ENCODE peak calls at places on chromosomes 5 and 9, in seven cellular contexts. G is PC-3; U is NCI-H1105 treated with DMSO at 0.1 percent for 48 hours; C is MV-4-11; V is activated CD4-positive, alpha-beta T cell treated with anti-CD3 and anti-CD28 coated beads, Interleukin-2, amount 50 U/mL, for 48 hours; D is T-cell; I is glutamatergic neuron. O is an unnamed sample.

GRCh38 chr5:15682122-15682521 is 182.1 kb downstream of the FBXL7 start:
- DNase-seq in V (no peak), U (no peak), D (no peak), C (no peak), G (no peak), I (no peak), O (no peak)

GRCh38 chr9:35229066-35229778 is 67.4 kb downstream of the UNC13B start:
- DNase-seq in U (no peak), I (no peak), D (no peak), C (no peak), V (no peak), G (peak), O (no peak)

GRCh38 chr5:124980174-124980941 is 233.9 kb upstream of the ZNF608 start:
- DNase-seq in U (peak), G (no peak), I (no peak), D (no peak), C (no peak), V (no peak), O (no peak)

GRCh38 chr5:168177831-168178450 is 113.5 kb upstream of the WWC1 start:
- DNase-seq in U (no peak), V (no peak), D (no peak), C (no peak), I (no peak), G (no peak), O (no peak)

GRCh38 chr5:109451161-109451560 is 41.4 kb upstream of the PJA2 start:
- DNase-seq in U (no peak), V (no peak), C (no peak), G (no peak), D (no peak), I (no peak), O (no peak)

GRCh38 chr9:81465468-81466002 is 223.8 kb downstream of the TLE1 start:
- DNase-seq in I (no peak), V (no peak), C (peak), U (no peak), G (no peak), D (no peak), O (no peak)

GRCh38 chr9:19999491-20000057 is 210.7 kb upstream of the SLC24A2 start:
- DNase-seq in V (peak), D (no peak), U (no peak), G (peak), C (peak), I (no peak), O (no peak)

GRCh38 chr9:73680831-73681230 is 529.2 kb downstream of the ANXA1 start:
- DNase-seq in D (no peak), I (no peak), U (no peak), C (no peak), V (no peak), G (no peak), O (no peak)

GRCh38 chr5:1708592-1709141 is 91.0 kb downstream of the MRPL36 start:
- DNase-seq in D (no peak), V (no peak), I (no peak), G (no peak), U (no peak), C (no peak), O (no peak)

GRCh38 chr9:135369401-135369800 is 110.2 kb upstream of the PPP1R26 start:
- DNase-seq in G (peak), D (no peak), C (no peak), V (no peak), U (no peak), I (no peak), O (no peak)

GRCh38 chr9:20621553-20622329 is 558 bp downstream of the MLLT3 start:
- DNase-seq in C (peak), I (peak), U (peak), V (peak), D (peak), G (peak), O (peak)

GRCh38 chr5:6837519-6838110 is 124.4 kb downstream of the TENT4A start:
- DNase-seq in C (no peak), V (peak), I (peak), D (no peak), U (no peak), G (peak), O (no peak)

GRCh38 chr9:85248514-85249312 is 493.0 kb downstream of the AGTPBP1 start:
- DNase-seq in G (peak), D (no peak), I (no peak), U (no peak), V (no peak), C (no peak), O (no peak)

GRCh38 chr5:55234171-55234700 is 828 bp upstream of the CCNO start:
- DNase-seq in I (peak), D (no peak), U (peak), V (no peak), C (no peak), G (peak), O (no peak)

GRCh38 chr5:130720355-130720754 is 444.7 kb downstream of the HINT1 start:
- DNase-seq in V (no peak), G (peak), I (no peak), U (peak), C (peak), D (no peak), O (no peak)

GRCh38 chr5:72871358-72872024 is 55.0 kb downstream of the TNPO1 start:
- DNase-seq in G (no peak), D (no peak), V (no peak), I (no peak), U (no peak), C (no peak), O (no peak)

GRCh38 chr5:155943516-155944407 is 383.2 kb upstream of the SGCD start:
- DNase-seq in D (no peak), C (no peak), V (peak), G (peak), I (peak), U (peak), O (no peak)

O was measured in CD14-positive monocyte.